ENCODE peak calls at places on chromosomes 11 and 22, in four cellular contexts. F, Z, E and K are unnamed samples.

GRCh38 chr22:43884600-43885318 is 7.1 kb downstream of the PNPLA5 start:
- DNase-seq in F (peak), E (peak), Z (peak), K (no peak)

GRCh38 chr11:38315151-38315550 is 1717.1 kb upstream of the RAG2 start:
- DNase-seq in E (no peak), Z (no peak), F (no peak), K (no peak)

GRCh38 chr22:26957176-26957575 is 299.8 kb downstream of the MIAT start:
- DNase-seq in Z (no peak), E (no peak), F (no peak), K (no peak)

GRCh38 chr22:17785185-17786184 is 11.2 kb upstream of the BID start:
- DNase-seq in F (peak), Z (peak), E (no peak), K (peak)

GRCh38 chr11:43708776-43709175 is 28.2 kb downstream of the HSD17B12 start:
- DNase-seq in F (no peak), Z (no peak), E (no peak), K (no peak)

GRCh38 chr22:42022162-42022847 is 23.7 kb downstream of the WBP2NL start:
- DNase-seq in Z (no peak), E (no peak), F (no peak), K (no peak)

GRCh38 chr11:10725114-10725906 is 25.7 kb upstream of the CTR9 start:
- DNase-seq in E (peak), Z (no peak), F (no peak), K (peak)

GRCh38 chr22:20242393-20243175 is 25.5 kb downstream of the RTN4R start:
- DNase-seq in Z (no peak), F (no peak), E (no peak), K (no peak)

GRCh38 chr22:40238425-40239344 is 61.0 kb downstream of the TNRC6B start:
- DNase-seq in F (no peak), E (peak), Z (no peak), K (peak)

GRCh38 chr11:57638005-57638760 is 11.5 kb downstream of the YPEL4 start:
- DNase-seq in E (peak), Z (peak), F (peak), K (peak)

GRCh38 chr22:21938906-21939305 is 13.7 kb downstream of the PPM1F start:
- DNase-seq in Z (no peak), F (no peak), E (no peak), K (no peak)

GRCh38 chr11:95652002-95652472 is 137.5 kb downstream of the FAM76B start:
- DNase-seq in E (no peak), F (no peak), Z (no peak), K (no peak)

GRCh38 chr22:30602049-30602448 is 4.9 kb upstream of the TCN2 start:
- DNase-seq in E (peak), Z (peak), F (no peak), K (peak)

GRCh38 chr11:76830639-76831312 is 29.9 kb upstream of the ACER3 start:
- DNase-seq in F (no peak), E (peak), Z (no peak), K (peak)

GRCh38 chr11:95152878-95153856 is 63.5 kb downstream of the ENDOD1 start:
- DNase-seq in F (no peak), Z (no peak), E (no peak), K (no peak)

GRCh38 chr11:46272816-46273427 is 4.5 kb upstream of the CREB3L1 start:
- DNase-seq in F (no peak), Z (no peak), E (peak), K (peak)

GRCh38 chr11:68315581-68315920 is 3.2 kb downstream of the LRP5 start:
- DNase-seq in E (no peak), Z (no peak), F (no peak), K (no peak)

GRCh38 chr11:2468363-2469240 is 23.8 kb downstream of the KCNQ1 start:
- DNase-seq in E (no peak), F (no peak), Z (no peak), K (no peak)

GRCh38 chr11:33828604-33829429 is 54.5 kb upstream of the FBXO3 start:
- DNase-seq in Z (peak), F (peak), E (no peak), K (no peak)

GRCh38 chr11:105144887-105145286 is 5.3 kb upstream of the CARD18 start:
- DNase-seq in F (no peak), Z (no peak), E (peak), K (peak)

GRCh38 chr22:35986085-35986484 is 42.5 kb downstream of the RBFOX2 start:
- DNase-seq in F (no peak), Z (peak), E (peak), K (no peak)

GRCh38 chr11:84437129-84438123 is 1151.3 kb upstream of the CCDC90B start:
- DNase-seq in Z (peak), F (peak), E (no peak), K (no peak)

GRCh38 chr11:23311986-23312940 is 452.0 kb upstream of the CCDC179 start:
- DNase-seq in E (peak), F (no peak), Z (peak), K (peak)

GRCh38 chr11:78194490-78194889 is 5.8 kb downstream of the USP35 start:
- DNase-seq in F (no peak), Z (no peak), E (no peak), K (no peak)

GRCh38 chr22:29524440-29525191 is 28.9 kb downstream of the THOC5 start:
- DNase-seq in F (peak), Z (peak), E (peak), K (peak)

DNA sequence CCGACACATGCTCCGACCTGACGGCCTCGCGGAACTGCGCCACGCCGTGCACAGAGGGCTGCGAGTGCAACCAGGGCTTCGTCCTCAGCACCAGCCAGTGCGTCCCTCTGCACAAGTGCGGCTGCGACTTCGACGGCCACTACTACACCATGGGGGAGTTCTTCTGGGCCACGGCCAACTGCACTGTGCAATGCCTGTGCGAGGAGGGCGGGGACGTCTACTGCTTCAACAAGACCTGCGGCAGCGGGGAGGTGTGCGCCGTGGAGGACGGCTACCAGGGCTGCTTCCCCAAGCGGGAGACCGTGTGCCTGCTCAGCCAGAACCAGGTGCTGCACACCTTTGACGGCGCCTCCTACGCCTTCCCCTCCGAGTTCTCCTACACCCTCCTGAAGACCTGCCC is 26.8 kb downstream of the TECTA start:
- DNase-seq in E (no peak), F (no peak), Z (no peak), K (no peak)
- TF ChIP-seq CTCF in E (no peak), F (no peak), Z (no peak), K (no peak)

DNA sequence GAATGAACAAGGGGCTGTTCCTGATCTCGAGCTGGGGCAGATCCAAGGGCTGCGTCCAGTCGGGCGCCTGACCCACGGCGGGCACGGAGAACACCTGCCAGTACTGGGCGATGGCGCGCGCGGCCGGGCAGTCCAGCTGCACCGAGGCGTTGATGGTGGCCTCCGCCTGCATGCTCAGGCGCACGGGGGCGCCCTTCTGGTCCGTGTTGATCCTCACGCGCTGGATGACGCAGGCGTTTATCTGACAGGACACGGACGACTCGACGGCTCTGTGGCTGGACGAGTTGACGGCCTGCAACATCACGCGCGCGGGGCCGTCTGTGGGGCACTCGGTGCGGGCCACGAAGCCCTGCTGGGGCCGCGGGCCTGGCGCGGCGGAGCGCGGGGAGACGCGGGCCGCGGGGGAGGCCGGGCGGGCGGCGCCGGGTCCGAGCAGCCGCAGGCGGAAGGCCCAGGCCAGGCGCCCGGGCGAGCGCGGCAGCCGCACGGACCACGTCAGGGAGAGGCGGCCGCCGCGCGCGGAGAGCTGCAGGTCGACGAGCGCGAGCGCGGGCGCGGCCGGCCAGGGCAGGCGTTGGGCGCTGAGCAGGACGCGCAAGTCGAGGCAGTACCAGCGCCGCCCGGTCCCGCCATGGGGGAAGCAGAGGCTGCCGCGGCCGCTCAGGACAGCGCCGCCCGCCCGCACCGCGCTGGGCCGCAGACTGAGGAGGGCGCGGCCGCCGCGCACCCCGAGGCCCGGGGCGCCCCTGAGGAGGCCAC is 515 bp downstream of the PKDREJ start:
- DNase-seq in E (peak), F (peak), Z (peak), K (no peak)
- TF ChIP-seq CTCF in E (peak), F (peak), Z (peak), K (peak)

DNA sequence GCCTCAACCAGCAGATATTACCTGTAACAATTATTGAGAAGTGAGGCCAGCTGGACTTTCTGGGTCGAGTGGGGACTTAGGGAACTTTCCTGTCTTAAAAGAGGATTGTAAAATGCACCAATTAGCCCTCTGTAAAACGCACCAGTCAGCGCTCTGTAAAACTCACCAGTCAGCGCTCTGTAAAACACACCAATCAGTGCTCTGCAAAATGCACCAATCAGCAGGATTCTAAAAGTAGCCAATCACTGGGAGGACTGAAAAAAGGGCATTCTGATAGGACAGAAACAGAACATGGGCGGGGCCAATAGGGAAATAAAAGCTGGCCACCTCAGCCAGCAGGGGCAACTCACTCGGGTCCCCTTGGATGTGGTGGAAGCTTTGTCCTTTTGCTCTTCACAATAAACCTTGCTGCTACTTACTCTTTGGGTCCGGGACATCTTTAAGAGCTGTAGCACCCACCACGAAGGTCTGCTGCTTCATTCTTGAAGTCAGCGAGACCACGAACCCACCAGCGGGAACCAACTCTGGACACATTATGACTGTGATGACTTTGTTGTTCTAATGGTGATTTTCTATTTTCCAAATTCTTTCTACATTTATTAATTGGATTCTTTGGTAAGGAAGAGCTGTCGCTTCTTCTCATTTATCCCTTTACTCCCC is 40.2 kb upstream of the FGF3 start:
- DNase-seq in F (no peak), Z (no peak), E (no peak), K (no peak)
- TF ChIP-seq CTCF in F (no peak), Z (no peak), E (no peak), K (no peak)

GRCh38 chr11:13487661-13488030 is 8.2 kb downstream of the PTH start:
- DNase-seq in Z (peak), F (peak), E (peak), K (no peak)
- TF ChIP-seq CTCF in Z (peak), F (no peak), E (peak), K (no peak)

GRCh38 chr11:126192386-126192785 is 19.1 kb downstream of the RPUSD4 start:
- DNase-seq in Z (no peak), F (no peak), E (no peak), K (no peak)

GRCh38 chr11:126195119-126195518 is 16.3 kb downstream of the RPUSD4 start:
- DNase-seq in E (no peak), Z (no peak), F (no peak), K (no peak)

GRCh38 chr11:126193038-126193478 is 18.4 kb downstream of the RPUSD4 start:
- DNase-seq in Z (no peak), E (no peak), F (no peak), K (no peak)

GRCh38 chr11:126191379-126192073 is 19.9 kb downstream of the RPUSD4 start:
- DNase-seq in E (no peak), F (no peak), Z (no peak), K (no peak)

GRCh38 chr11:126194121-126194543 is 17.3 kb downstream of the RPUSD4 start:
- DNase-seq in F (peak), E (peak), Z (peak), K (peak)
- TF ChIP-seq CTCF in F (peak), E (peak), Z (peak), K (peak)

GRCh38 chr11:30960387-30960992 is 374.3 kb upstream of the MPPED2 start:
- DNase-seq in F (no peak), E (peak), Z (peak), K (peak)
- TF ChIP-seq CTCF in F (no peak), E (peak), Z (peak), K (peak)